ENCODE peak calls at places on chromosomes 6 and 20, in eight cellular contexts. Y, X, I, K, L, R, N and O are unnamed samples.

GRCh38 chr20:13610205-13610604 is 28.5 kb downstream of the TASP1 start:
- DNase-seq in Y (no peak), R (no peak), I (no peak), K (no peak), L (no peak), X (no peak), N (no peak), O (no peak)

GRCh38 chr6:400815-401214 is 9.3 kb downstream of the IRF4 start:
- DNase-seq in L (no peak), K (no peak), I (no peak), X (no peak), N (no peak), R (no peak), Y (no peak), O (no peak)

GRCh38 chr6:139334791-139335446 is 39.5 kb downstream of the CITED2 start:
- DNase-seq in R (peak; percentile 88), Y (no peak), X (no peak), L (peak; percentile 71), N (peak; percentile 90), K (peak; percentile 95), I (no peak), O (no peak)

GRCh38 chr20:36575066-36575743 is 1.8 kb downstream of the TGIF2 start:
- DNase-seq in I (no peak), N (peak; percentile 62), L (no peak), Y (no peak), K (peak; percentile 54), R (no peak), X (peak; percentile 61), O (no peak)

GRCh38 chr20:10540636-10541493 is 105.8 kb downstream of the SLX4IP start:
- DNase-seq in Y (no peak), I (no peak), X (no peak), K (peak; percentile 94), L (no peak), R (peak; percentile 50), N (peak; percentile 90), O (no peak)

GRCh38 chr6:104486003-104486402 is 373.7 kb downstream of the HACE1 start:
- DNase-seq in L (no peak), N (no peak), X (no peak), R (no peak), I (no peak), K (no peak), Y (no peak), O (no peak)

GRCh38 chr6:125310994-125311649 is 9.4 kb upstream of the HDDC2 start:
- DNase-seq in K (peak; percentile 64), L (peak; percentile 15), X (no peak), Y (peak; percentile 16), R (no peak), I (no peak), N (peak; percentile 76), O (no peak)

GRCh38 chr6:111724505-111724904 is 118.8 kb upstream of the TRAF3IP2 start:
- DNase-seq in X (no peak), I (no peak), Y (no peak), K (no peak), N (no peak), R (no peak), L (no peak), O (peak; percentile 72)

GRCh38 chr6:56814308-56814707 is 140.6 kb upstream of the BEND6 start:
- DNase-seq in K (no peak), Y (no peak), R (no peak), N (no peak), L (no peak), I (no peak), X (no peak), O (no peak)

GRCh38 chr6:21098134-21098533 is 495.4 kb upstream of the SOX4 start:
- DNase-seq in K (no peak), Y (no peak), X (no peak), R (no peak), N (no peak), L (no peak), I (no peak), O (no peak)

GRCh38 chr20:12113468-12114371 is 196.0 kb downstream of the BTBD3 start:
- DNase-seq in I (no peak), N (peak; percentile 70), Y (no peak), R (peak; percentile 1), X (no peak), K (no peak), L (no peak), O (no peak)

GRCh38 chr6:48916523-48917050 is 546.5 kb downstream of the MMUT start:
- DNase-seq in K (no peak), I (no peak), N (no peak), R (no peak), L (no peak), Y (no peak), X (no peak), O (no peak)

GRCh38 chr6:143368426-143368825 is 82.1 kb downstream of the ADAT2 start:
- DNase-seq in N (peak; percentile 72), X (no peak), L (peak; percentile 29), K (peak; percentile 77), I (no peak), Y (no peak), R (no peak), O (peak; percentile 51)

GRCh38 chr6:40197371-40197770 is 263.1 kb upstream of the MOCS1 start:
- DNase-seq in Y (no peak), N (no peak), I (no peak), L (no peak), K (no peak), X (no peak), R (no peak), O (no peak)
- TF ChIP-seq CTCF in Y (no peak), N (no peak), I (no peak), L (no peak), K (no peak), X (no peak), R (no peak), O (no peak)

DNA sequence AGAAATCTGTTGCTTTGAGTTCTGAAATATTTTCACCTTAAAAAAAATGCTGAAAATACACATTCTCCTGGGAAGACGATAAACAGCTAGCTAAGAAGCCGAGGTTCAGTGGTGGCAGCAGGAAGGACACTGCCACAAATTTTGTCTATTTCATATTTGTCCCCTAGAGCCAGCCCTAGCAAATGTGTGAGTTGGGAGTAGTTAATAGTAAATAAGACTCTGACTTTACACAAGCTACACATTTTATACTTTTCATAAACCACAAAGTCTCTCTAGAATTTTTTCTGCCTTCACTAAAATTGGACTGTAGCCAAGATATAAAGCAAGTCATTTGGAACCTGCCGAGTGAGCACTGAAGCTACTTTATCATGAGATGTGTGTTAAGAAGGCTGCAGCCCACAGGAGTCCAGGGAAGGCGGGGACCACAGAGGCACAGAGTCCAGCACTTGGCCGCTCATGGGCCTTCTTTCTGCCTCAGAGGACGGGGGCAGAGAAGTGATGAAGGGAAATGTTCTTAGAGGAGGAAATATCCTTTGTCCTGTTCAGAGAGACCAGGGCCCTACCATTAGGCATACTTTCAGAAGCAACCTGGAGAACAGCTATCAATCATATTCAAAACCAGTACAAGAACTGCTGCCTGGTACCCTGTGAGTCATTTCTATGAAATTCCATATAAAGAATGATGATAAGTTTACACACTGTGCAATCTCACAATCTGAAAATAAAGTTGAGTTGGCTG is 241.7 kb upstream of the TAB2 start:
- DNase-seq in K (peak; percentile 37), Y (no peak), L (no peak), X (no peak), R (no peak), N (peak; percentile 17), I (no peak), O (no peak)
- TF ChIP-seq CTCF in K (no peak), Y (no peak), L (no peak), X (no peak), R (no peak), N (no peak), I (no peak), O (no peak)

GRCh38 chr6:69164564-69165252 is 529.6 kb downstream of the ADGRB3 start:
- DNase-seq in K (no peak), N (peak; percentile 6), I (no peak), Y (no peak), X (no peak), R (no peak), L (no peak), O (no peak)
- TF ChIP-seq CTCF in K (peak; percentile 6), N (peak; percentile 14), I (peak; percentile 46), Y (peak; percentile 59), X (no peak), R (no peak), L (peak; percentile 20), O (peak; percentile 29)

DNA sequence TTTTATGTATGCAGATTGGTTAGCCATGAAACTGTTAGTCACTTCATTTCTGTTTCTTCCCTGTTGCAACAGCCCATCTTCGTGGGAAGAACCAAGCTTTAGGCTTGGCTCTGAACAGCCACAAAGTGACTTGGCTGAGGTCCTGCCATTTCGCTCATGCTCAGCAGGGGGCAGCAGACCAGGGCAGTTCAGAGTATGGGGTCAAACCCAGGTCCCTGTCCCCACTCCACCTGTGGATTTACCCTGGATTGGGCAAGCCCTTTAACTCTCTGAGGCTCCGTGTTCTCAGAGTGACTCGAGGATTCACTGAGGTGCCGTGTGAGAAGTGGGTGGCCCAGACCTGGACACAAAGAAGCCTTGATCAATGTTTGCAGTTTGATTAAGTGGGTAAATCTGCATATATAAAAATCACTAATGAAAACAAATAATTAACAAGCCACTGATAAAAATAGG is 19.8 kb upstream of the MAP1LC3A start:
- DNase-seq in N (peak; percentile 81), I (peak; percentile 52), X (peak; percentile 50), Y (peak; percentile 59), K (peak; percentile 57), L (no peak), R (peak; percentile 40), O (no peak)
- TF ChIP-seq CTCF in N (peak; percentile 91), I (peak; percentile 83), X (peak; percentile 83), Y (peak; percentile 85), K (peak; percentile 65), L (peak; percentile 87), R (peak; percentile 90), O (peak; percentile 91)

DNA sequence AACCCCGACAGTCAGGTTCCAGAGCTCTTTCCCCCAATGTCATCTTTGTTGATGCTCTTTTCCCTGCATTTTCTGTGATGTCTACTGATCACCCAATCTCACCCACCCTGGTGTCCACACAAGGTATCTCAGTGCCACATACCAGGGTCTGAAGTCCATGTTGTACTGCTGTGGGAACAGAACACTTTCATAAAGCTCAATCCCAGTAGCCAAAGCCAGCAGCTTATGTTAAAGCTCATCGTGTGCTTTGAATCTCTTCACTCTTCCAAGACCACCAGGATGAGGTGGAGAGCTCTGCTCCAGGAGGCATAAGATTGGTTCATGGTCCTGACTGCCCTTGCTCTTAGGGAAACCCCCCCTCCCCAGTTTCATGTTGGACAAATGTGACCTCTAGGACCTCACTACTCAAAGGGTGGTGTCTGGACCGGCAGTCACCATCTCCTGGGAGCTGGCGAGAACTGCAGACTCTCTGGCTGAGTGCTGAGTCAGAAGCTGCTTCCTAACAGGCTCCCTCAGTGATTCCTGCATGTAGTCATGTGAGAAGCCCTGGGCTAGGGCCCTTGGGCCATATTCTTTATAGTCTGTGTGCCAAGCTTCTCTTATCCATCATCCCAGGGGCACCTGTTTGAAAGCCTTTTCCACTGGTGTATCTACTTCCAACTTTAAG is 13.4 kb upstream of the CPNE5 start:
- DNase-seq in R (peak; percentile 32), X (no peak), N (peak; percentile 90), Y (no peak), L (no peak), K (peak; percentile 79), I (no peak), O (no peak)
- TF ChIP-seq CTCF in R (peak; percentile 23), X (no peak), N (no peak), Y (no peak), L (peak; percentile 5), K (peak; percentile 4), I (no peak), O (no peak)

DNA sequence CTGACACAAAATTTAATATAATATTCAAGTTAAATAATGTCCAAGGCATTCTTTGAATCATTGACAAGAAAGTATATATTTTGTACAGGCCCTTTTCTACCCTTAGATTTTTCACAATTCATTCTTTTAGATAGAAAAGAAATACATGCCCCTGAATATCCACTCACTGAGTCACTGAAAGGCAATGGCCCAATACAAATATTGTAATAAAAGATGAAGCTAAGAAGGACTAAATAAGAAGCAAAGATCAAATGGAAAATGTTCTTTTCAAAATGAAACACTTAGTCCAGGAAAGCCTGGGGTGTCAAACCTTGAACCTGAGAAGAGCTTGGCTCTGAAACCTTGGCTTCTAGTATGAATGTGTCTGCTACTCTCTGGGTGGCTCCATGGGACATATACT is 18.1 kb upstream of the HDGFL1 start:
- DNase-seq in X (no peak), I (no peak), Y (no peak), N (peak; percentile 40), K (peak; percentile 59), R (no peak), L (no peak), O (no peak)
- TF ChIP-seq CTCF in X (no peak), I (no peak), Y (no peak), N (no peak), K (no peak), R (no peak), L (no peak), O (no peak)